ENCODE peak calls at places on chromosome 5, in eight cellular contexts. K, U, D, V, H, C, F and J are unnamed samples. For H3K4me1, the result is how much of the 10 kb centered on the place peaks cover.

GRCh38 chr5:125316913-125317545 is 570.6 kb upstream of the ZNF608 start:
- DNase-seq in K (no peak), U (no peak), D (no peak), V (no peak), H (no peak), C (no peak), F (no peak), J (no peak)

GRCh38 chr5:176824604-176825003 is 14.2 kb downstream of the UNC5A start:
- DNase-seq in K (no peak), U (no peak), D (no peak), V (no peak), H (no peak), C (no peak), F (no peak), J (no peak)

GRCh38 chr5:162289489-162289888 is 221.9 kb downstream of the GABRG2 start:
- DNase-seq in K (no peak), U (no peak), D (no peak), V (no peak), H (no peak), C (no peak), F (no peak), J (no peak)

GRCh38 chr5:43840424-43841232 is 237.6 kb downstream of the NNT start:
- DNase-seq in K (no peak), U (peak), D (no peak), V (no peak), H (no peak), C (no peak), F (no peak), J (no peak)

GRCh38 chr5:123752576-123752975 is 240.6 kb downstream of the CSNK1G3 start:
- DNase-seq in K (peak), U (peak), D (no peak), V (no peak), H (no peak), C (no peak), F (no peak), J (no peak)

GRCh38 chr5:180868960-180869359 is 7.9 kb upstream of the ZFP62 start:
- DNase-seq in K (peak), U (peak), D (peak), V (peak), H (peak), C (peak), F (peak), J (no peak)

GRCh38 chr5:94705427-94705826 is 87.0 kb downstream of the SLF1 start:
- DNase-seq in K (no peak), U (no peak), D (no peak), V (no peak), H (no peak), C (no peak), F (no peak), J (no peak)

GRCh38 chr5:170681013-170681433 is 102.5 kb upstream of the GABRP start:
- DNase-seq in K (no peak), U (peak), D (no peak), V (peak), H (peak), C (peak), F (no peak), J (peak)

GRCh38 chr5:57082441-57083067 is 91.3 kb upstream of the GPBP1 start:
- DNase-seq in K (no peak), U (peak), D (no peak), V (no peak), H (no peak), C (no peak), F (no peak), J (no peak)

GRCh38 chr5:65190328-65191053 is 291.2 kb downstream of the ADAMTS6 start:
- DNase-seq in K (no peak), U (peak), D (no peak), V (no peak), H (no peak), C (no peak), F (no peak), J (no peak)

GRCh38 chr5:171155621-171156020 is 153.4 kb upstream of the TLX3 start:
- DNase-seq in K (no peak), U (peak), D (no peak), V (no peak), H (no peak), C (no peak), F (no peak), J (no peak)

GRCh38 chr5:177132504-177133118 is 962 bp upstream of the NSD1 start:
- DNase-seq in K (no peak), U (peak), D (peak), V (no peak), H (peak), C (no peak), F (peak), J (no peak)

GRCh38 chr5:134527156-134527960 is 1.9 kb downstream of the JADE2 start:
- DNase-seq in K (peak), U (peak), D (peak), V (peak), H (peak), C (peak), F (peak), J (no peak)

GRCh38 chr5:170639221-170639925 is 135.6 kb downstream of the KCNIP1 start:
- DNase-seq in K (no peak), U (no peak), D (peak), V (no peak), H (no peak), C (no peak), F (no peak), J (no peak)

GRCh38 chr5:33592245-33592644 is 151.5 kb downstream of the TARS1 start:
- DNase-seq in K (no peak), U (no peak), D (no peak), V (no peak), H (no peak), C (no peak), F (no peak), J (no peak)

GRCh38 chr5:102666164-102666951 is 88.7 kb upstream of the PAM start:
- DNase-seq in K (no peak), U (peak), D (no peak), V (no peak), H (peak), C (no peak), F (no peak), J (no peak)

GRCh38 chr5:155815248-155815647 is 511.7 kb upstream of the SGCD start:
- DNase-seq in K (no peak), U (no peak), D (no peak), V (no peak), H (no peak), C (no peak), F (no peak), J (no peak)

GRCh38 chr5:67294266-67294938 is 97.8 kb upstream of the CD180 start:
- DNase-seq in K (no peak), U (no peak), D (no peak), V (no peak), H (no peak), C (no peak), F (no peak), J (no peak)

GRCh38 chr5:164301708-164302107 is 796.3 kb downstream of the MAT2B start:
- DNase-seq in K (no peak), U (no peak), D (no peak), V (no peak), H (no peak), C (no peak), F (no peak), J (no peak)

GRCh38 chr5:144156767-144157171 is 13.7 kb downstream of the YIPF5 start:
- DNase-seq in K (no peak), U (peak), D (no peak), V (no peak), H (no peak), C (no peak), F (no peak), J (no peak)

GRCh38 chr5:100852051-100852450 is 51.0 kb downstream of the ST8SIA4 start:
- DNase-seq in K (no peak), U (no peak), D (no peak), V (no peak), H (no peak), C (no peak), F (no peak), J (no peak)

GRCh38 chr5:151038801-151039238 is 18.4 kb downstream of the GPX3 start:
- DNase-seq in K (no peak), U (peak), D (peak), V (no peak), H (no peak), C (no peak), F (no peak), J (no peak)
- H3K4me1 ChIP-seq in K (under half), U (under half), D (under half), V (under half), H (under half), C (under half), F (under half), J (under half)

DNA sequence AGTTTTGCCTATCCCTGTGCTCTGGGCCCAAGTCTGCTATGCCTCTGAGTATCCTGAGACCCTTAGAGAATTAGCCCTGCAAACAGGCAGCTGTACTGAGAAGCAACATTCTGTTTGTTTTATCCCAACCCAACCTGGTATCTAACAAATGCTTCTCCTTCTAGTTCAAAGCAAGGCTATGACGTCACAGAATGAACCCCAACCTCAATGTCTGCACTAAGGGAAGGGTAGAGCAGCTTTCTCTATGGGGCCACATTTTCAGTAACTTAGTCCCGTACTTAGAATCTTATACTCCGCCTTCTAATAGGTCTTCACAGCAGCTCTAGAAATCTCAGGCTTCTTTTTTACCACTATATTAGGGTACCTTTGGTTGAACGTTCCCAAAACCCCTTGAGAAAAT is 169.6 kb downstream of the TSSK1B start:
- DNase-seq in K (no peak), U (no peak), D (no peak), V (no peak), H (no peak), C (no peak), F (no peak), J (no peak)
- H3K4me1 ChIP-seq in K (under half), U (under half), D (under half), V (under half), H (under half), C (half or more), F (under half), J (under half)

GRCh38 chr5:173887610-173888472 is at the start of gene CPEB4:
- DNase-seq in K (peak), U (peak), D (peak), V (peak), H (peak), C (peak), F (peak), J (peak)

GRCh38 chr5:173890195-173890951 is 2.2 kb downstream of the CPEB4 start:
- DNase-seq in K (no peak), U (peak), D (no peak), V (no peak), H (no peak), C (peak), F (no peak), J (no peak)

GRCh38 chr5:173888473-173889135 is 455 bp downstream of the CPEB4 start:
- DNase-seq in K (no peak), U (peak), D (peak), V (no peak), H (no peak), C (no peak), F (peak), J (no peak)

GRCh38 chr5:173893192-173893561 is 5.0 kb downstream of the CPEB4 start:
- DNase-seq in K (no peak), U (no peak), D (no peak), V (no peak), H (no peak), C (no peak), F (no peak), J (no peak)

GRCh38 chr5:173891367-173891766 is 3.2 kb downstream of the CPEB4 start:
- DNase-seq in K (no peak), U (no peak), D (no peak), V (no peak), H (no peak), C (no peak), F (no peak), J (no peak)
- H3K4me1 ChIP-seq in K (under half), U (under half), D (half or more), V (under half), H (under half), C (half or more), F (under half), J (under half)

DNA sequence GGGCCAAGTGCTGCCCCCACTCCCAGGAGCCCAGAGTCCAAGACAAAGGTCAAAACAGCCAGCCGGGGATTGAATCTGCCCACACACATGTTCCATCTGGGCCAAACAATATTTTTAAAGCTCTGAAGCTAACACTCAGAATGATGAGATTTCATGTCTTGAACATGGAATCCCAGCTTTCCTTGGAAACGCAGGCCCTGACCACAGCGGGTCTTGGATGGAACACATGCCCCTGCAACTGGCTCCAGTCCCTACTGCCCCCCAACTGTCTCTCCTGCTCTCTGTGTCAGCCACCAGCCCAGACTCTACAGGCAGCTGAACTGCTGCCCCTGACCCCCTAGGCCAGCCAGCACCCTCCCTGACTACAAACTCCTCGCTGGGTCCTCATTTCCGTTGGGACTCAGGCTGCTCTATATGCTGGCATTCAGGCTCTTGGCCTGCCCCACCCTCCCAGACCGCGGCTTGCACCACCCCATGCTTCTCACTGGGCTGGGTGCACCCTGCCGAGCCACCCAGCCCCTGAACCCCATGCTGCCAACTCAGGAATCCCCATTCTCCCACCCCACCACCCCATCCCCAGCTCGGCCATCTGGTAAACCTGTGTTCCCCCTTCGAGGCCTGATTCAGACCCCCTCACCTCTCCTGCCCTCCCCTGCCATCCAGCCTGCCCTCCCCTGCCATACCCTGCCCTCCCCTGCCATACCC is 71.7 kb downstream of the ADAMTS2 start:
- DNase-seq in K (no peak), U (no peak), D (peak), V (no peak), H (no peak), C (no peak), F (no peak), J (no peak)
- H3K4me1 ChIP-seq in K (under half), U (half or more), D (half or more), V (under half), H (under half), C (under half), F (under half), J (under half)

GRCh38 chr5:10456583-10457562 is 15.2 kb downstream of the ROPN1L start:
- DNase-seq in K (no peak), U (peak), D (peak), V (no peak), H (no peak), C (no peak), F (no peak), J (no peak)

GRCh38 chr5:10452768-10453331 is 11.2 kb downstream of the ROPN1L start:
- DNase-seq in K (no peak), U (peak), D (no peak), V (no peak), H (peak), C (no peak), F (no peak), J (no peak)

GRCh38 chr5:10454591-10455272 is 13.1 kb downstream of the ROPN1L start:
- DNase-seq in K (peak), U (peak), D (no peak), V (no peak), H (no peak), C (no peak), F (no peak), J (no peak)

GRCh38 chr5:10453564-10453963 is 11.9 kb downstream of the ROPN1L start:
- DNase-seq in K (no peak), U (peak), D (no peak), V (no peak), H (no peak), C (no peak), F (no peak), J (no peak)

DNA sequence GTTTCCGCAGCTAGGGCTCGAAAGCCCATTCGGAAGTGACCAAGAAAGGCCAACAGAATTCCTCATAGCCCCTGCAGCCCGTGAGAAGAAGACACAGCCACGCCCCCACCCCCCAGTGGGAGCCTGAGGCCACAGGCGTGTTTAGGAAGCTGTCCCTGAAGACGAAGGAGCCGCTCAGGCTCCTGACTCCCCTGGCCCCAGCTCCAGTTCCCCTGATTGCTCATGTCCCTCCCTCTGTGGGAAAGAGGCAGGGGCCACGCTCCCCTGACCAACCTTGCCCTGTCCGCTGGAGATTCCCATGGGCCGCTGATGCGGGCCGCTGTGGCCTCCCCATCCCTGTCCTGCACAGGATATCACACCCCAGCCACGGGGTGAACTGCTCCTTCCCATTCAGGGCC is 13.6 kb downstream of the ROPN1L start:
- DNase-seq in K (no peak), U (no peak), D (no peak), V (no peak), H (no peak), C (peak), F (no peak), J (no peak)
- H3K4me1 ChIP-seq in K (under half), U (half or more), D (under half), V (under half), H (under half), C (under half), F (under half), J (under half)

GRCh38 chr5:173301695-173302545 is 26.3 kb downstream of the STC2 start:
- DNase-seq in K (no peak), U (peak), D (no peak), V (no peak), H (peak), C (no peak), F (no peak), J (no peak)
- H3K4me1 ChIP-seq in K (under half), U (under half), D (under half), V (under half), H (under half), C (under half), F (under half), J (under half)

GRCh38 chr5:32436553-32437262 is 7.8 kb downstream of the ZFR start:
- DNase-seq in K (no peak), U (no peak), D (no peak), V (no peak), H (no peak), C (no peak), F (no peak), J (no peak)
- H3K4me1 ChIP-seq in K (under half), U (under half), D (half or more), V (under half), H (under half), C (half or more), F (under half), J (under half)

GRCh38 chr5:31361906-31362900 is 168.7 kb downstream of the CDH6 start:
- DNase-seq in K (no peak), U (peak), D (no peak), V (no peak), H (no peak), C (no peak), F (no peak), J (no peak)

GRCh38 chr5:31366941-31367340 is 165.0 kb downstream of the DROSHA start:
- DNase-seq in K (no peak), U (peak), D (no peak), V (no peak), H (no peak), C (no peak), F (no peak), J (no peak)

GRCh38 chr5:31362931-31363568 is 168.8 kb downstream of the DROSHA start:
- DNase-seq in K (no peak), U (peak), D (no peak), V (no peak), H (no peak), C (no peak), F (no peak), J (no peak)

GRCh38 chr5:31365776-31366175 is 166.1 kb downstream of the DROSHA start:
- DNase-seq in K (no peak), U (no peak), D (no peak), V (no peak), H (no peak), C (no peak), F (no peak), J (no peak)

GRCh38 chr5:31364881-31365636 is 166.8 kb downstream of the DROSHA start:
- DNase-seq in K (no peak), U (peak), D (no peak), V (no peak), H (no peak), C (no peak), F (no peak), J (no peak)
- H3K4me1 ChIP-seq in K (under half), U (half or more), D (under half), V (under half), H (under half), C (under half), F (under half), J (under half)

DNA sequence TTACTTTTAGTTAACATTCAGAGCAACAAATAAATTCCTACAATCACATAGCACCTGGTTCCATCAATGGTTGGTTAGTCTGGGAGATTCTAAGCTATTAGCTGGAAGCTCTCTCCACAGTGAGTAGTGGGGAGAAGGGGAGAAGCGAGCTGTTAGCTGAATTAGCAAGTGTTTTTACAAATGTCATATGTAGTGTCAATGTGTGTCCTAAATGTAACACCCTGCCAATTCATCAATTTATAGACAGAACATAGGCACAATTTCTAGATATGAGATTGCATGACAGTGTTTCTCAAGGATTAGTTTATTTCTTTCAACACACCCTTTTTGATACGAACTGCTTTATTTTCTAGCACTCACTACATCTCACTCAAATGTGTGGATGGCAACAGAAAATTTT is 349.0 kb downstream of the PDE4D start:
- DNase-seq in K (no peak), U (no peak), D (no peak), V (no peak), H (no peak), C (no peak), F (no peak), J (no peak)
- H3K4me1 ChIP-seq in K (under half), U (under half), D (under half), V (under half), H (under half), C (under half), F (under half), J (under half)

GRCh38 chr5:34658023-34658422 is 1.9 kb downstream of the RAI14 start:
- DNase-seq in K (no peak), U (peak), D (no peak), V (no peak), H (no peak), C (no peak), F (no peak), J (no peak)

GRCh38 chr5:34657550-34657921 is 1.4 kb downstream of the RAI14 start:
- DNase-seq in K (no peak), U (peak), D (no peak), V (no peak), H (no peak), C (no peak), F (no peak), J (no peak)

GRCh38 chr5:34656001-34656699 is at the start of gene RAI14:
- DNase-seq in K (peak), U (peak), D (peak), V (peak), H (peak), C (peak), F (no peak), J (no peak)

GRCh38 chr5:34655354-34655991 is 655 bp upstream of the RAI14 start:
- DNase-seq in K (peak), U (peak), D (no peak), V (peak), H (peak), C (no peak), F (no peak), J (no peak)

GRCh38 chr5:34656700-34657549 is 797 bp downstream of the RAI14 start:
- DNase-seq in K (no peak), U (peak), D (no peak), V (no peak), H (no peak), C (peak), F (no peak), J (no peak)
- H3K4me1 ChIP-seq in K (under half), U (half or more), D (half or more), V (under half), H (under half), C (under half), F (under half), J (under half)